ENCODE peak calls at places on chromosomes 5 and 9, in five cellular contexts. One of them, this sample, is unnamed.

GRCh38 chr5:150783422-150783928 is 4.9 kb downstream of the SMIM3 start:
- DNase-seq in psoas muscle: peak
- DNase-seq in stimulated activated CD8-positive, alpha-beta memory T cell treated with anti-CD3 and anti-CD28 coated beads, Interleukin-2, amount 100 ng/mL, for 1 hour: no peak
- DNase-seq in EL: peak
- DNase-seq in globus pallidus: peak
- DNase-seq in this sample: no peak

GRCh38 chr9:90169490-90169889 is 473.1 kb downstream of the DIRAS2 start:
- DNase-seq in EL: no peak
- DNase-seq in globus pallidus: no peak
- DNase-seq in psoas muscle: no peak
- DNase-seq in stimulated activated CD8-positive, alpha-beta memory T cell treated with anti-CD3 and anti-CD28 coated beads, Interleukin-2, amount 100 ng/mL, for 1 hour: no peak
- DNase-seq in this sample: no peak

GRCh38 chr5:108818613-108819272 is 71.0 kb downstream of the FER start:
- DNase-seq in psoas muscle: no peak
- DNase-seq in stimulated activated CD8-positive, alpha-beta memory T cell treated with anti-CD3 and anti-CD28 coated beads, Interleukin-2, amount 100 ng/mL, for 1 hour: no peak
- DNase-seq in EL: peak
- DNase-seq in globus pallidus: no peak
- DNase-seq in this sample: no peak

GRCh38 chr5:135223891-135224625 is 175.0 kb downstream of the MACROH2A1 start:
- DNase-seq in EL: no peak
- DNase-seq in psoas muscle: no peak
- DNase-seq in globus pallidus: no peak
- DNase-seq in stimulated activated CD8-positive, alpha-beta memory T cell treated with anti-CD3 and anti-CD28 coated beads, Interleukin-2, amount 100 ng/mL, for 1 hour: no peak
- DNase-seq in this sample: no peak

GRCh38 chr5:175728316-175728715 is 70.4 kb downstream of the HRH2 start:
- DNase-seq in psoas muscle: no peak
- DNase-seq in EL: no peak
- DNase-seq in stimulated activated CD8-positive, alpha-beta memory T cell treated with anti-CD3 and anti-CD28 coated beads, Interleukin-2, amount 100 ng/mL, for 1 hour: no peak
- DNase-seq in globus pallidus: no peak
- DNase-seq in this sample: no peak

GRCh38 chr5:159198063-159199036 is 11.0 kb downstream of the RNF145 start:
- DNase-seq in EL: no peak
- DNase-seq in psoas muscle: no peak
- DNase-seq in globus pallidus: no peak
- DNase-seq in stimulated activated CD8-positive, alpha-beta memory T cell treated with anti-CD3 and anti-CD28 coated beads, Interleukin-2, amount 100 ng/mL, for 1 hour: no peak
- DNase-seq in this sample: no peak

GRCh38 chr9:13719981-13720380 is 440.5 kb upstream of the MPDZ start:
- DNase-seq in globus pallidus: no peak
- DNase-seq in psoas muscle: no peak
- DNase-seq in EL: peak
- DNase-seq in stimulated activated CD8-positive, alpha-beta memory T cell treated with anti-CD3 and anti-CD28 coated beads, Interleukin-2, amount 100 ng/mL, for 1 hour: no peak
- DNase-seq in this sample: no peak

GRCh38 chr9:105911104-105911911 is 217.0 kb downstream of the TMEM38B start:
- DNase-seq in EL: peak
- DNase-seq in globus pallidus: peak
- DNase-seq in stimulated activated CD8-positive, alpha-beta memory T cell treated with anti-CD3 and anti-CD28 coated beads, Interleukin-2, amount 100 ng/mL, for 1 hour: no peak
- DNase-seq in psoas muscle: no peak
- DNase-seq in this sample: no peak

GRCh38 chr9:96449522-96449843 is 486 bp upstream of the HABP4 start:
- DNase-seq in stimulated activated CD8-positive, alpha-beta memory T cell treated with anti-CD3 and anti-CD28 coated beads, Interleukin-2, amount 100 ng/mL, for 1 hour: no peak
- DNase-seq in globus pallidus: no peak
- DNase-seq in EL: no peak
- DNase-seq in psoas muscle: no peak
- DNase-seq in this sample: no peak

GRCh38 chr5:157819502-157820125 is 39.3 kb downstream of the CLINT1 start:
- DNase-seq in EL: no peak
- DNase-seq in stimulated activated CD8-positive, alpha-beta memory T cell treated with anti-CD3 and anti-CD28 coated beads, Interleukin-2, amount 100 ng/mL, for 1 hour: no peak
- DNase-seq in globus pallidus: peak
- DNase-seq in psoas muscle: no peak
- DNase-seq in this sample: no peak

GRCh38 chr5:91332267-91333044 is 50.7 kb downstream of the ARRDC3 start:
- DNase-seq in EL: peak
- DNase-seq in stimulated activated CD8-positive, alpha-beta memory T cell treated with anti-CD3 and anti-CD28 coated beads, Interleukin-2, amount 100 ng/mL, for 1 hour: no peak
- DNase-seq in globus pallidus: no peak
- DNase-seq in psoas muscle: no peak
- DNase-seq in this sample: no peak

GRCh38 chr5:125154321-125154811 is 407.9 kb upstream of the ZNF608 start:
- DNase-seq in psoas muscle: no peak
- DNase-seq in EL: peak
- DNase-seq in stimulated activated CD8-positive, alpha-beta memory T cell treated with anti-CD3 and anti-CD28 coated beads, Interleukin-2, amount 100 ng/mL, for 1 hour: no peak
- DNase-seq in globus pallidus: no peak
- DNase-seq in this sample: no peak

This sample was measured in CMK.